ENCODE peak calls at places on chromosomes 16 and 17, in six cellular contexts. J, Q, K, M, F and A are unnamed samples. For H3K36me3, the result is how much of the 10 kb centered on the place peaks cover.

GRCh38 chr16:68097088-68097487 is 11.9 kb downstream of the NFATC3 start:
- DNase-seq in M (no peak), F (no peak), J (no peak), K (no peak), Q (no peak), A (no peak)

GRCh38 chr16:74290356-74290755 is 6.3 kb upstream of the PSMD7 start:
- DNase-seq in M (no peak), K (no peak), F (no peak), J (no peak), Q (no peak), A (no peak)

GRCh38 chr17:63419949-63420867 is 25.9 kb downstream of the CYB561 start:
- DNase-seq in K (no peak), Q (no peak), J (no peak), F (no peak), M (no peak), A (no peak)

GRCh38 chr17:43356999-43357398 is 41.8 kb upstream of the ARL4D start:
- DNase-seq in K (no peak), J (no peak), M (peak), F (no peak), Q (peak), A (no peak)

GRCh38 chr17:64736804-64737492 is 74.8 kb upstream of the SMURF2 start:
- DNase-seq in F (no peak), Q (no peak), K (no peak), M (no peak), J (peak), A (no peak)

GRCh38 chr16:46757339-46758050 is 9.4 kb upstream of the MYLK3 start:
- DNase-seq in J (no peak), Q (peak), K (peak), M (no peak), F (no peak), A (no peak)

GRCh38 chr17:1758812-1759211 is 3.0 kb upstream of the SERPINF1 start:
- DNase-seq in K (no peak), Q (no peak), J (no peak), F (no peak), M (no peak), A (no peak)

GRCh38 chr17:7732981-7733557 is 15.5 kb downstream of the DNAH2 start:
- DNase-seq in J (no peak), Q (no peak), F (no peak), M (no peak), K (no peak), A (no peak)

GRCh38 chr16:73047536-73048291 is at the start of gene ZFHX3:
- DNase-seq in K (peak), M (peak), Q (peak), F (peak), J (no peak), A (no peak)

GRCh38 chr16:2388875-2389433 is 40.3 kb upstream of the CCNF start:
- DNase-seq in F (peak), M (no peak), K (peak), J (no peak), Q (no peak), A (no peak)

GRCh38 chr16:4591191-4591590 is 23.5 kb downstream of the UBALD1 start:
- DNase-seq in Q (no peak), J (no peak), M (no peak), F (no peak), K (no peak), A (no peak)

GRCh38 chr17:9729034-9729650 is 62.2 kb downstream of the DHRS7C start:
- DNase-seq in M (no peak), Q (no peak), J (no peak), F (no peak), K (no peak), A (no peak)

GRCh38 chr16:10265770-10266615 is 83.8 kb upstream of the GRIN2A start:
- DNase-seq in Q (no peak), M (no peak), J (no peak), F (no peak), K (no peak), A (no peak)

GRCh38 chr17:52147872-52148271 is 10.6 kb downstream of the CA10 start:
- DNase-seq in M (no peak), J (no peak), Q (no peak), K (no peak), F (no peak), A (no peak)

GRCh38 chr16:30949655-30950515 is 1.0 kb downstream of the ORAI3 start:
- DNase-seq in K (peak), J (no peak), Q (peak), F (peak), M (peak), A (no peak)

GRCh38 chr16:920722-921121 is 50.1 kb downstream of the LMF1 start:
- DNase-seq in J (no peak), K (peak), M (no peak), F (peak), Q (peak), A (no peak)

GRCh38 chr17:28738680-28739384 is 5.0 kb upstream of the TRAF4 start:
- DNase-seq in K (no peak), M (no peak), Q (peak), F (no peak), J (no peak), A (no peak)

GRCh38 chr17:82528484-82529265 is 9.1 kb downstream of the FOXK2 start:
- DNase-seq in K (peak), Q (peak), J (no peak), M (no peak), F (peak), A (no peak)

GRCh38 chr16:10242916-10243315 is 60.7 kb upstream of the GRIN2A start:
- DNase-seq in Q (no peak), K (no peak), M (no peak), F (no peak), J (no peak), A (no peak)

GRCh38 chr16:27312580-27313421 is 973 bp upstream of the IL4R start:
- DNase-seq in J (no peak), K (no peak), Q (no peak), F (no peak), M (no peak), A (no peak)

GRCh38 chr17:83057793-83058477 is 21.5 kb upstream of the METRNL start:
- DNase-seq in K (peak), J (no peak), M (peak), F (no peak), Q (peak), A (peak)

GRCh38 chr16:58582971-58583765 is 46.5 kb downstream of the CNOT1 start:
- DNase-seq in Q (no peak), K (no peak), M (no peak), J (no peak), F (no peak), A (no peak)

GRCh38 chr17:6374761-6375312 is 60.1 kb downstream of the AIPL1 start:
- DNase-seq in M (no peak), K (no peak), F (peak), J (no peak), Q (no peak), A (peak)

GRCh38 chr17:38741853-38742421 is 6.2 kb downstream of the PCGF2 start:
- DNase-seq in F (peak), Q (peak), K (no peak), J (no peak), M (no peak), A (no peak)

GRCh38 chr16:49634235-49635008 is 221.5 kb downstream of the ZNF423 start:
- DNase-seq in Q (no peak), K (peak), F (no peak), M (no peak), J (no peak), A (peak)

GRCh38 chr16:29678691-29679267 is at the start of gene QPRT:
- DNase-seq in F (peak), M (peak), Q (no peak), K (no peak), J (no peak), A (no peak)

GRCh38 chr17:20993863-20994778 is 48.7 kb downstream of the USP22 start:
- DNase-seq in J (no peak), F (peak), Q (peak), M (no peak), K (no peak), A (no peak)

GRCh38 chr16:68005786-68006286 is 6.6 kb upstream of the DPEP2 start:
- DNase-seq in K (peak), M (no peak), J (no peak), F (no peak), Q (no peak), A (no peak)

GRCh38 chr16:12087901-12088364 is 111.4 kb downstream of the SNX29 start:
- DNase-seq in F (no peak), M (peak), K (no peak), J (no peak), Q (no peak), A (no peak)

GRCh38 chr16:9047689-9048301 is 43.6 kb upstream of the HAPSTR1 start:
- DNase-seq in F (peak), M (peak), K (peak), J (no peak), Q (peak), A (peak)

GRCh38 chr17:36072431-36073121 is 8.5 kb downstream of the CCL18 start:
- DNase-seq in M (no peak), J (peak), F (peak), K (no peak), Q (peak), A (no peak)

GRCh38 chr17:75240394-75241142 is 20.8 kb downstream of the GGA3 start:
- DNase-seq in K (no peak), M (no peak), Q (peak), F (no peak), J (no peak), A (no peak)
- H3K36me3 ChIP-seq in K (half or more), M (under half), Q (half or more), F (under half), J (half or more), A (under half)

GRCh38 chr16:21613361-21613760 is 14.0 kb downstream of the METTL9 start:
- DNase-seq in M (no peak), Q (no peak), K (no peak), F (no peak), J (no peak), A (no peak)
- H3K36me3 ChIP-seq in M (under half), Q (under half), K (under half), F (under half), J (under half), A (under half)

DNA sequence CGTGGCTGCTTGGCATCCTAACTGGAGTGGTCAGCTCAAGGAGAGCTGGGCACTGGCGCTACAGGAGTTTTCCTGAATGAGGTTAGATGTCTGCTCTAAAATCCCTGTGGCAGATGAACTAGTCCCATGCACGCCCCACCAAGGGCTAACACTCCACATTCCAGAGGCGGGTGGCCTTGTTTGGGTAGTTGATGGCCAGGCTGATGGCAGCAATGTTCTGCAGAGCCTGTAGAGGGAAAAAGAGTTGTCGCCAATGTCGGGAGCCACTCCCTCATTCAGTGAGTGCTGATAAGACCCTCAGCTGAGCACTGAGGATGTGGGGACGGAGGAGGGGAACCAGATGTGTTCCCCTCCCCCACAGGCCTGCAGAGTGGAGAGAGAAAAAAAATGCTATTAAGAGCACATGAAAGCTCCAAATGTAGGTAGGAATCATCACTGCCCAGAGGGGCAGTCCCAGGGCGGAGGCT is 42.5 kb upstream of the ATP2A3 start:
- DNase-seq in J (no peak), K (no peak), M (no peak), Q (no peak), F (no peak), A (no peak)
- H3K36me3 ChIP-seq in J (under half), K (under half), M (under half), Q (half or more), F (under half), A (under half)

GRCh38 chr16:89880477-89881367 is 7.3 kb downstream of the TCF25 start:
- DNase-seq in K (no peak), F (no peak), M (no peak), Q (no peak), J (no peak), A (no peak)
- H3K36me3 ChIP-seq in K (half or more), F (under half), M (under half), Q (half or more), J (half or more), A (half or more)

DNA sequence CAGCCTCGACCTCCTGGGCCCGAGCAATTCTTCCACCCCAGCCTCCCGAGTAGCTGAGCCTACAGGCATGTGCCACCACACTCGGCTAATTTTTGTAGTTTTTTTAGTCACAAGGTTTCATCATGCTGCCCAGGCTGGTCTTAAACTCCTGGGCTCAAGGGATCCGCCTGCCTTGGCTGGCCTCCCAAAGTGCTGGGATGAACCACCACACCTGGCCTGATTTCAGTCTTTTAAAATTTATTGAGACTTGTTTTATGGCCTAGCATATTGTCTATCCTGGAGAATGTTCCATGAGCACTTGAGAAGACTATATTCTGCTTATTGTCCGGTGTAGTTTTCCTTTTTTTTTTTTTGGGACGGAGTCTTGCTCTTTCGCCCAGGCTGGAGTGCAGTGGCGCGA is 18.5 kb downstream of the DNAI2 start:
- DNase-seq in M (no peak), J (no peak), K (no peak), Q (no peak), F (no peak), A (no peak)
- H3K36me3 ChIP-seq in M (under half), J (under half), K (under half), Q (under half), F (under half), A (under half)